ENCODE peak calls at places on chromosomes 5 and 9, in ten cellular contexts. T, S, A, B, Y, E, H, L, G and O are unnamed samples.

GRCh38 chr5:73596705-73597328 is 29.2 kb upstream of the ARHGEF28 start:
- DNase-seq in B (peak), H (no peak), G (no peak), T (peak), Y (no peak), S (peak), A (no peak), E (no peak), L (no peak), O (no peak)

GRCh38 chr5:140245354-140245753 is 57.5 kb downstream of the PFDN1 start:
- DNase-seq in L (no peak), T (no peak), A (no peak), E (no peak), Y (no peak), B (no peak), G (no peak), H (no peak), S (no peak), O (no peak)

GRCh38 chr5:78795757-78796156 is 147.2 kb upstream of the LHFPL2 start:
- DNase-seq in A (no peak), L (no peak), T (no peak), H (no peak), E (no peak), Y (no peak), S (no peak), B (no peak), G (no peak), O (no peak)

GRCh38 chr9:134525841-134526797 is 115.5 kb upstream of the COL5A1 start:
- DNase-seq in A (no peak), T (no peak), G (peak), L (no peak), S (no peak), Y (peak), H (no peak), E (no peak), B (no peak), O (no peak)

GRCh38 chr9:124815601-124816000 is 37.7 kb upstream of the WDR38 start:
- DNase-seq in H (no peak), L (no peak), A (no peak), G (no peak), E (no peak), Y (no peak), B (no peak), S (no peak), T (no peak), O (no peak)

GRCh38 chr5:141150215-141150992 is 547 bp downstream of the PCDHB6 start:
- DNase-seq in S (no peak), G (no peak), A (no peak), B (peak), E (no peak), H (no peak), L (no peak), Y (no peak), T (no peak), O (no peak)

GRCh38 chr9:1125741-1126140 is 75.6 kb downstream of the DMRT2 start:
- DNase-seq in G (no peak), S (peak), E (no peak), Y (no peak), A (no peak), L (no peak), B (no peak), T (no peak), H (no peak), O (no peak)

GRCh38 chr5:97476852-97477534 is 293.9 kb upstream of the RIOK2 start:
- DNase-seq in E (no peak), L (no peak), S (no peak), B (no peak), T (no peak), G (no peak), A (no peak), H (no peak), Y (no peak), O (no peak)

GRCh38 chr9:122912671-122912963 is 506 bp downstream of the ZBTB6 start:
- DNase-seq in G (no peak), H (no peak), Y (no peak), S (no peak), A (no peak), T (no peak), B (no peak), E (no peak), L (no peak), O (no peak)

GRCh38 chr5:58459276-58459859 is 518 bp downstream of the PLK2 start:
- DNase-seq in G (peak), Y (no peak), H (no peak), B (peak), T (no peak), E (no peak), A (peak), L (peak), S (peak), O (no peak)

GRCh38 chr9:124266139-124266825 is 8.5 kb downstream of the NEK6 start:
- DNase-seq in L (no peak), S (peak), G (no peak), A (no peak), H (no peak), T (no peak), E (no peak), B (no peak), Y (no peak), O (no peak)

GRCh38 chr5:135810188-135810943 is 24.1 kb upstream of the SLC25A48 start:
- DNase-seq in E (no peak), G (no peak), H (no peak), A (no peak), T (no peak), L (no peak), B (no peak), Y (no peak), S (no peak), O (no peak)

GRCh38 chr5:50711280-50711679 is 44.8 kb downstream of the PARP8 start:
- DNase-seq in L (no peak), A (no peak), S (peak), T (peak), E (peak), H (no peak), G (no peak), B (no peak), Y (no peak), O (no peak)

GRCh38 chr5:93120048-93120447 is 461.0 kb downstream of the NR2F1-AS1 start:
- DNase-seq in B (no peak), L (no peak), T (no peak), G (no peak), H (no peak), A (no peak), E (no peak), Y (no peak), S (no peak), O (no peak)

GRCh38 chr5:1033178-1033577 is 24.6 kb downstream of the NKD2 start:
- DNase-seq in A (no peak), G (peak), E (no peak), T (no peak), Y (no peak), L (no peak), B (no peak), H (no peak), S (no peak), O (no peak)

GRCh38 chr5:155729684-155730059 is 597.3 kb upstream of the SGCD start:
- DNase-seq in Y (no peak), T (peak), A (peak), S (no peak), H (no peak), G (peak), E (no peak), B (no peak), L (no peak), O (no peak)

GRCh38 chr9:114218264-114219120 is 63.2 kb downstream of the COL27A1 start:
- DNase-seq in T (no peak), G (no peak), Y (no peak), E (no peak), L (no peak), A (no peak), H (no peak), B (no peak), S (no peak), O (no peak)

GRCh38 chr5:82861705-82862104 is 215.5 kb downstream of the TMEM167A start:
- DNase-seq in E (no peak), T (no peak), H (no peak), B (no peak), Y (no peak), G (no peak), L (no peak), S (no peak), A (no peak), O (no peak)

GRCh38 chr9:133144887-133145466 is 18.7 kb downstream of the GBGT1 start:
- DNase-seq in Y (no peak), L (no peak), B (no peak), T (no peak), H (no peak), E (no peak), A (no peak), S (no peak), G (no peak), O (no peak)

GRCh38 chr9:15295761-15296405 is 11.1 kb downstream of the TTC39B start:
- DNase-seq in H (no peak), B (no peak), S (peak), A (no peak), E (no peak), G (no peak), Y (no peak), L (no peak), T (peak), O (no peak)

GRCh38 chr5:115588640-115589039 is 13.6 kb downstream of the TICAM2 start:
- DNase-seq in B (no peak), H (no peak), L (no peak), T (no peak), G (no peak), A (no peak), S (no peak), Y (no peak), E (no peak), O (no peak)

GRCh38 chr5:28766565-28767158 is 1728.3 kb upstream of the CDH9 start:
- DNase-seq in S (no peak), E (no peak), L (no peak), A (no peak), Y (no peak), H (no peak), T (no peak), B (peak), G (no peak), O (no peak)

GRCh38 chr9:23590601-23591000 is 235.4 kb downstream of the ELAVL2 start:
- DNase-seq in B (no peak), G (no peak), A (no peak), S (peak), Y (no peak), L (no peak), E (no peak), T (no peak), H (no peak), O (no peak)

GRCh38 chr5:58185397-58186195 is 274.3 kb downstream of the PLK2 start:
- DNase-seq in L (no peak), H (no peak), S (no peak), Y (no peak), B (no peak), A (no peak), E (no peak), T (no peak), G (no peak), O (no peak)

GRCh38 chr9:135507104-135508035 is 6.9 kb downstream of the MRPS2 start:
- DNase-seq in B (no peak), S (no peak), A (peak), Y (peak), G (peak), L (peak), E (no peak), T (no peak), H (no peak), O (peak)

GRCh38 chr9:76691761-76692313 is 72.4 kb upstream of the PCA3 start:
- DNase-seq in H (no peak), A (no peak), T (no peak), L (no peak), B (peak), E (no peak), S (no peak), G (no peak), Y (no peak), O (no peak)

GRCh38 chr5:87924451-87924850 is 344.2 kb downstream of the TMEM161B start:
- DNase-seq in S (peak), A (peak), L (no peak), B (peak), Y (no peak), T (no peak), E (no peak), G (no peak), H (no peak), O (no peak)

GRCh38 chr9:16484744-16485143 is 385.7 kb downstream of the BNC2 start:
- DNase-seq in H (no peak), G (no peak), T (no peak), E (no peak), L (no peak), S (no peak), A (no peak), B (no peak), Y (no peak), O (no peak)

GRCh38 chr9:90799271-90799860 is 2.3 kb upstream of the SYK start:
- DNase-seq in T (no peak), A (no peak), Y (no peak), L (no peak), E (no peak), G (no peak), S (no peak), B (no peak), H (no peak), O (no peak)

GRCh38 chr9:134366223-134367031 is 40.2 kb downstream of the RXRA start:
- DNase-seq in G (peak), Y (peak), A (no peak), B (peak), T (peak), H (peak), E (no peak), L (peak), S (peak), O (peak)

GRCh38 chr5:107958861-107959260 is 288.1 kb upstream of the EFNA5 start:
- DNase-seq in L (no peak), E (no peak), Y (no peak), G (no peak), A (no peak), T (no peak), S (no peak), H (no peak), B (no peak), O (no peak)

GRCh38 chr5:159003045-159004030 is 96.4 kb downstream of the EBF1 start:
- DNase-seq in A (no peak), S (peak), T (no peak), B (no peak), L (no peak), H (no peak), E (no peak), G (no peak), Y (no peak), O (no peak)

GRCh38 chr5:42230839-42231238 is 192.4 kb upstream of the GHR start:
- DNase-seq in H (no peak), A (no peak), B (no peak), S (no peak), Y (no peak), T (no peak), L (no peak), E (no peak), G (no peak), O (no peak)

GRCh38 chr9:120532891-120533290 is 47.1 kb downstream of the CDK5RAP2 start:
- DNase-seq in A (no peak), E (no peak), G (no peak), S (no peak), T (no peak), L (no peak), B (no peak), Y (no peak), H (no peak), O (no peak)

GRCh38 chr9:120698766-120699165 is 15.5 kb downstream of the MEGF9 start:
- DNase-seq in G (no peak), Y (no peak), L (no peak), T (no peak), H (no peak), E (no peak), A (no peak), S (no peak), B (no peak), O (no peak)

GRCh38 chr5:123097871-123098735 is 9.1 kb downstream of the PRDM6 start:
- DNase-seq in G (no peak), E (no peak), A (no peak), T (no peak), L (no peak), Y (no peak), B (no peak), H (no peak), S (no peak), O (no peak)

GRCh38 chr9:100581081-100581480 is 3.2 kb downstream of the CAVIN4 start:
- DNase-seq in G (no peak), H (no peak), B (no peak), A (no peak), Y (no peak), S (no peak), E (no peak), L (no peak), T (no peak), O (no peak)

GRCh38 chr5:134070979-134071849 is 43.3 kb upstream of the TCF7 start:
- DNase-seq in Y (no peak), E (no peak), T (no peak), H (no peak), L (no peak), B (no peak), G (peak), S (no peak), A (peak), O (no peak)

GRCh38 chr5:80961376-80962281 is 1.5 kb downstream of the RASGRF2 start:
- DNase-seq in S (peak), E (no peak), T (no peak), A (no peak), L (no peak), B (no peak), Y (no peak), G (no peak), H (no peak), O (no peak)